ENCODE peak calls at places on chromosomes 11 and 22, in eight cellular contexts. One of them, this sample, is unnamed. For H3K4me1, the result is how much of the 10 kb centered on the place peaks cover.

GRCh38 chr22:25488244-25489020 is 76.0 kb upstream of the GRK3 start:
- DNase-seq in A673: peak
- DNase-seq in HCT116: peak
- DNase-seq in A549: peak
- DNase-seq in CD4-positive, alpha-beta memory T cell: no peak
- DNase-seq in astrocyte: peak
- DNase-seq in Panc1: peak
- DNase-seq in cardiac muscle cell: peak
- DNase-seq in this sample: peak

GRCh38 chr11:15199693-15200092 is 85.0 kb downstream of the INSC start:
- DNase-seq in astrocyte: peak
- DNase-seq in A549: no peak
- DNase-seq in A673: no peak
- DNase-seq in CD4-positive, alpha-beta memory T cell: no peak
- DNase-seq in Panc1: no peak
- DNase-seq in cardiac muscle cell: no peak
- DNase-seq in HCT116: no peak
- DNase-seq in this sample: peak

GRCh38 chr11:63813563-63814382 is 517 bp downstream of the SPINDOC start:
- DNase-seq in cardiac muscle cell: peak
- DNase-seq in CD4-positive, alpha-beta memory T cell: peak
- DNase-seq in A673: peak
- DNase-seq in Panc1: no peak
- DNase-seq in HCT116: no peak
- DNase-seq in astrocyte: peak
- DNase-seq in A549: peak
- DNase-seq in this sample: peak

GRCh38 chr22:50039669-50040458 is 18.2 kb downstream of the TTLL8 start:
- DNase-seq in cardiac muscle cell: no peak
- DNase-seq in astrocyte: no peak
- DNase-seq in HCT116: no peak
- DNase-seq in A549: no peak
- DNase-seq in A673: no peak
- DNase-seq in Panc1: no peak
- DNase-seq in CD4-positive, alpha-beta memory T cell: no peak
- DNase-seq in this sample: no peak

GRCh38 chr22:41976070-41976901 is 7.0 kb downstream of the SEPTIN3 start:
- DNase-seq in CD4-positive, alpha-beta memory T cell: peak
- DNase-seq in Panc1: no peak
- DNase-seq in HCT116: no peak
- DNase-seq in A549: no peak
- DNase-seq in astrocyte: no peak
- DNase-seq in cardiac muscle cell: peak
- DNase-seq in A673: no peak
- DNase-seq in this sample: no peak

GRCh38 chr11:67270256-67271211 is 4.3 kb downstream of the GRK2 start:
- DNase-seq in Panc1: no peak
- DNase-seq in A549: no peak
- DNase-seq in cardiac muscle cell: no peak
- DNase-seq in HCT116: no peak
- DNase-seq in astrocyte: no peak
- DNase-seq in A673: peak
- DNase-seq in CD4-positive, alpha-beta memory T cell: no peak
- DNase-seq in this sample: peak

GRCh38 chr11:37718431-37718999 is 1120.5 kb upstream of the RAG2 start:
- DNase-seq in A549: no peak
- DNase-seq in A673: peak
- DNase-seq in Panc1: no peak
- DNase-seq in CD4-positive, alpha-beta memory T cell: no peak
- DNase-seq in astrocyte: no peak
- DNase-seq in HCT116: no peak
- DNase-seq in cardiac muscle cell: no peak
- DNase-seq in this sample: no peak

GRCh38 chr11:122784325-122785155 is 53.8 kb upstream of the CRTAM start:
- DNase-seq in CD4-positive, alpha-beta memory T cell: no peak
- DNase-seq in astrocyte: peak
- DNase-seq in Panc1: no peak
- DNase-seq in cardiac muscle cell: peak
- DNase-seq in HCT116: no peak
- DNase-seq in A673: no peak
- DNase-seq in A549: no peak
- DNase-seq in this sample: no peak

GRCh38 chr22:23234409-23235161 is 54.3 kb downstream of the BCR start:
- DNase-seq in A673: no peak
- DNase-seq in HCT116: no peak
- DNase-seq in Panc1: no peak
- DNase-seq in CD4-positive, alpha-beta memory T cell: no peak
- DNase-seq in cardiac muscle cell: no peak
- DNase-seq in A549: no peak
- DNase-seq in astrocyte: no peak
- DNase-seq in this sample: no peak

GRCh38 chr22:39316440-39317083 is 2.9 kb downstream of the RPL3 start:
- DNase-seq in cardiac muscle cell: peak
- DNase-seq in astrocyte: peak
- DNase-seq in HCT116: peak
- DNase-seq in A673: peak
- DNase-seq in CD4-positive, alpha-beta memory T cell: peak
- DNase-seq in A549: peak
- DNase-seq in Panc1: no peak
- DNase-seq in this sample: peak

GRCh38 chr11:12380565-12381325 is 3.4 kb downstream of the PARVA start:
- DNase-seq in CD4-positive, alpha-beta memory T cell: no peak
- DNase-seq in cardiac muscle cell: no peak
- DNase-seq in astrocyte: no peak
- DNase-seq in HCT116: no peak
- DNase-seq in A673: no peak
- DNase-seq in Panc1: no peak
- DNase-seq in A549: no peak
- DNase-seq in this sample: no peak

GRCh38 chr11:721913-722811 is 16.1 kb downstream of the EPS8L2 start:
- DNase-seq in A549: no peak
- DNase-seq in cardiac muscle cell: no peak
- DNase-seq in A673: no peak
- DNase-seq in Panc1: no peak
- DNase-seq in astrocyte: no peak
- DNase-seq in CD4-positive, alpha-beta memory T cell: peak
- DNase-seq in HCT116: no peak
- DNase-seq in this sample: no peak

GRCh38 chr22:36331912-36332622 is 55.7 kb downstream of the MYH9 start:
- DNase-seq in cardiac muscle cell: no peak
- DNase-seq in HCT116: no peak
- DNase-seq in A673: peak
- DNase-seq in CD4-positive, alpha-beta memory T cell: peak
- DNase-seq in A549: no peak
- DNase-seq in astrocyte: no peak
- DNase-seq in Panc1: no peak
- DNase-seq in this sample: peak

GRCh38 chr11:10693509-10694071 is at the start of gene IRAG1:
- DNase-seq in Panc1: no peak
- DNase-seq in astrocyte: peak
- DNase-seq in CD4-positive, alpha-beta memory T cell: no peak
- DNase-seq in A673: no peak
- DNase-seq in A549: no peak
- DNase-seq in HCT116: no peak
- DNase-seq in cardiac muscle cell: peak
- DNase-seq in this sample: peak

GRCh38 chr22:41598081-41598480 is 8.4 kb upstream of the PMM1 start:
- DNase-seq in CD4-positive, alpha-beta memory T cell: no peak
- DNase-seq in A549: no peak
- DNase-seq in cardiac muscle cell: no peak
- DNase-seq in astrocyte: peak
- DNase-seq in A673: no peak
- DNase-seq in Panc1: no peak
- DNase-seq in HCT116: no peak
- DNase-seq in this sample: no peak

GRCh38 chr11:119693253-119693815 is 35.7 kb downstream of the NECTIN1 start:
- DNase-seq in A549: no peak
- DNase-seq in Panc1: no peak
- DNase-seq in HCT116: no peak
- DNase-seq in cardiac muscle cell: no peak
- DNase-seq in astrocyte: no peak
- DNase-seq in A673: no peak
- DNase-seq in CD4-positive, alpha-beta memory T cell: no peak
- DNase-seq in this sample: no peak

GRCh38 chr11:106447631-106448191 is 370.2 kb downstream of the AASDHPPT start:
- DNase-seq in A549: no peak
- DNase-seq in Panc1: no peak
- DNase-seq in HCT116: no peak
- DNase-seq in astrocyte: no peak
- DNase-seq in CD4-positive, alpha-beta memory T cell: no peak
- DNase-seq in cardiac muscle cell: no peak
- DNase-seq in A673: no peak
- DNase-seq in this sample: no peak

GRCh38 chr11:9052316-9052715 is 39.1 kb downstream of the SCUBE2 start:
- DNase-seq in CD4-positive, alpha-beta memory T cell: no peak
- DNase-seq in HCT116: no peak
- DNase-seq in A549: no peak
- DNase-seq in Panc1: no peak
- DNase-seq in A673: no peak
- DNase-seq in cardiac muscle cell: no peak
- DNase-seq in astrocyte: no peak
- DNase-seq in this sample: no peak
- H3K4me1 ChIP-seq in CD4-positive, alpha-beta memory T cell: under half
- H3K4me1 ChIP-seq in HCT116: under half
- H3K4me1 ChIP-seq in A549: under half
- H3K4me1 ChIP-seq in Panc1: under half
- H3K4me1 ChIP-seq in A673: under half
- H3K4me1 ChIP-seq in cardiac muscle cell: under half
- H3K4me1 ChIP-seq in astrocyte: under half
- H3K4me1 ChIP-seq in this sample: under half

GRCh38 chr11:3156661-3157311 is 8.3 kb downstream of the OSBPL5 start:
- DNase-seq in astrocyte: no peak
- DNase-seq in A549: no peak
- DNase-seq in CD4-positive, alpha-beta memory T cell: no peak
- DNase-seq in A673: no peak
- DNase-seq in HCT116: no peak
- DNase-seq in cardiac muscle cell: no peak
- DNase-seq in Panc1: no peak
- DNase-seq in this sample: no peak
- H3K4me1 ChIP-seq in astrocyte: half or more
- H3K4me1 ChIP-seq in A549: under half
- H3K4me1 ChIP-seq in CD4-positive, alpha-beta memory T cell: under half
- H3K4me1 ChIP-seq in A673: under half
- H3K4me1 ChIP-seq in HCT116: half or more
- H3K4me1 ChIP-seq in cardiac muscle cell: half or more
- H3K4me1 ChIP-seq in Panc1: under half
- H3K4me1 ChIP-seq in this sample: half or more

DNA sequence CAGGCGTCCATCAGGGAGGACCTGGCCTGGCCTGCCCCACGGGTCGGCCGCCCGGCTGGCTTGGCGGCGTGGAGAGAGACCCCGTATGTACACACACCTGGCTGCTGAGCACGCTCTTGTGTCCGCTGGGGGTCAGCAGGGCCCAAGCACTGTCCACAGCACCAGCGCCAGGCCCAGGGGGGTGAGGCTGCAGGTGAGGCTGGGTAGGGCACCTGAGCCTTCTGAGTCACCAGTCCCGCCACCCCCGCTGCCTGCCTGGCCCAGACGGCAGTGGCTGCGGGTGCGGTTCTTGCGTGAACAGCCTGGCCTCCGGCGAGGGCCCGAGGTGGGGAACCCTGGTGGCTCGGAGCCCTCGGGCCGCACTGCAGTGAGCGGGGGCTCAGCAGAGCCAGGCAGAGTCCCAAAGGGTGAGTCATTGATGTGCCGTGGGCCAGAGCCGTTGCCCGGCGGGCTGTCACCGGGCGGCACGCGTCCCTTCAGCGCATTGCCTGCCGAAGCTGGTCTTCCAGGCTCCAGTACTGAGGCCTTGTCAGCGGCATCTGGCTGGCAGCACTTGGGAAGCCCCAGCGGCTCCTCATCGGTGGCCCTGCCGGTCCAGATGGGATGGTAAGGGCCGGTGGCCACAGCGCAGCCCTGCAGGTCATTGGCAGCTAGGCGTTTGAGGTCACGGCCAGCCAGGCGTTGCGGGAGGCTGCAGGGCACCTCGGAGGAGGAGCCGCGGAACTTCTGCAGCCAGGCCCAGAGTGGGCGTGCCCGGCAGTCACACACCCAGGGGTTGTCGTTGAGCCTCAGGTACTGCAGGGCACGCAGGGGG is 26.3 kb downstream of the RTN4R start:
- DNase-seq in astrocyte: no peak
- DNase-seq in CD4-positive, alpha-beta memory T cell: no peak
- DNase-seq in A549: no peak
- DNase-seq in cardiac muscle cell: no peak
- DNase-seq in A673: no peak
- DNase-seq in Panc1: no peak
- DNase-seq in HCT116: no peak
- DNase-seq in this sample: no peak
- H3K4me1 ChIP-seq in astrocyte: under half
- H3K4me1 ChIP-seq in CD4-positive, alpha-beta memory T cell: half or more
- H3K4me1 ChIP-seq in A549: under half
- H3K4me1 ChIP-seq in cardiac muscle cell: under half
- H3K4me1 ChIP-seq in A673: half or more
- H3K4me1 ChIP-seq in Panc1: under half
- H3K4me1 ChIP-seq in HCT116: under half
- H3K4me1 ChIP-seq in this sample: half or more

GRCh38 chr11:35290876-35291275 is 128.5 kb downstream of the SLC1A2 start:
- DNase-seq in Panc1: no peak
- DNase-seq in A673: no peak
- DNase-seq in cardiac muscle cell: no peak
- DNase-seq in astrocyte: no peak
- DNase-seq in HCT116: no peak
- DNase-seq in CD4-positive, alpha-beta memory T cell: no peak
- DNase-seq in A549: no peak
- DNase-seq in this sample: no peak
- H3K4me1 ChIP-seq in Panc1: under half
- H3K4me1 ChIP-seq in A673: under half
- H3K4me1 ChIP-seq in cardiac muscle cell: under half
- H3K4me1 ChIP-seq in astrocyte: under half
- H3K4me1 ChIP-seq in HCT116: under half
- H3K4me1 ChIP-seq in CD4-positive, alpha-beta memory T cell: under half
- H3K4me1 ChIP-seq in A549: under half
- H3K4me1 ChIP-seq in this sample: under half